ENCODE peak calls at places on chromosomes 6 and 20, in seven cellular contexts. K, F, I, W, H, R and L are unnamed samples.

GRCh38 chr20:63639093-63639860 is 12.4 kb upstream of the GMEB2 start:
- DNase-seq in F (no peak), I (peak), K (no peak), H (no peak), W (peak), R (no peak), L (no peak)

GRCh38 chr6:14622135-14622534 is 504.6 kb downstream of the CD83 start:
- DNase-seq in F (no peak), I (no peak), K (no peak), W (no peak), H (no peak), R (peak), L (no peak)

GRCh38 chr6:16240618-16241320 is 2.4 kb downstream of the GMPR start:
- DNase-seq in W (no peak), R (no peak), F (no peak), H (no peak), I (no peak), K (no peak), L (no peak)

GRCh38 chr6:135087803-135088202 is 33.2 kb upstream of the HBS1L start:
- DNase-seq in H (peak), K (no peak), R (peak), F (no peak), W (no peak), I (no peak), L (no peak)

GRCh38 chr6:102474041-102474807 is 1080.7 kb downstream of the GRIK2 start:
- DNase-seq in W (no peak), H (no peak), I (no peak), F (no peak), R (no peak), K (no peak), L (no peak)

GRCh38 chr6:2796884-2797283 is 31.7 kb downstream of the WRNIP1 start:
- DNase-seq in H (no peak), K (no peak), F (no peak), W (no peak), I (no peak), R (no peak), L (no peak)

GRCh38 chr6:19395316-19395715 is 441.9 kb upstream of the ID4 start:
- DNase-seq in H (no peak), R (no peak), W (no peak), F (no peak), I (no peak), K (no peak), L (no peak)

GRCh38 chr6:31896856-31897611 is 464 bp downstream of the EHMT2 start:
- DNase-seq in K (no peak), R (no peak), I (no peak), W (peak), H (no peak), F (no peak), L (peak)

GRCh38 chr6:124777834-124778233 is 184.4 kb upstream of the RNF217 start:
- DNase-seq in F (no peak), W (no peak), R (no peak), I (no peak), K (no peak), H (no peak), L (no peak)